ENCODE peak calls at places on chromosome 21, in six cellular contexts. H is cardiac muscle cell, A is A549, Z is spleen, R is HCT116, O is heart left ventricle. N is an unnamed sample.

GRCh38 chr21:29080454-29080930 is 7.0 kb upstream of the CCT8 start:
- DNase-seq in H (no peak), A (no peak), Z (peak; percentile 76), R (no peak), O (no peak), N (no peak)

GRCh38 chr21:40603774-40604173 is 243.2 kb downstream of the DSCAM start:
- DNase-seq in H (no peak), A (no peak), Z (no peak), R (no peak), O (no peak), N (no peak)

GRCh38 chr21:34881421-34881820 is 167.7 kb downstream of the RUNX1 start:
- DNase-seq in H (peak; percentile 61), A (no peak), Z (no peak), R (no peak), O (no peak), N (no peak)

GRCh38 chr21:33968082-33968997 is 52.7 kb upstream of the ATP5PO start:
- DNase-seq in H (peak; percentile 63), A (peak; percentile 38), Z (no peak), R (no peak), O (no peak), N (no peak)

GRCh38 chr21:46112731-46113215 is 14.9 kb downstream of the COL6A2 start:
- DNase-seq in H (no peak), A (no peak), Z (no peak), R (no peak), O (peak; percentile 15), N (peak; percentile 74)

GRCh38 chr21:46022551-46023107 is 41.1 kb downstream of the COL6A1 start:
- DNase-seq in H (no peak), A (no peak), Z (peak; percentile 63), R (no peak), O (no peak), N (no peak)

GRCh38 chr21:21003701-21004100 is 5.5 kb downstream of the NCAM2 start:
- DNase-seq in H (peak; percentile 57), A (peak; percentile 16), Z (no peak), R (peak; percentile 6), O (no peak), N (no peak)

GRCh38 chr21:32682696-32683474 is 44.9 kb downstream of the SYNJ1 start:
- DNase-seq in H (no peak), A (no peak), Z (no peak), R (no peak), O (no peak), N (no peak)

GRCh38 chr21:35206141-35207125 is 157.3 kb upstream of the RUNX1 start:
- DNase-seq in H (no peak), A (no peak), Z (no peak), R (no peak), O (peak; percentile 23), N (no peak)

GRCh38 chr21:8993284-8993942 is 1528.0 kb upstream of the TPTE start:
- DNase-seq in H (no peak), A (peak; percentile 94), Z (no peak), R (no peak), O (no peak), N (no peak)

GRCh38 chr21:29196021-29196663 is 65.7 kb downstream of the MAP3K7CL start:
- DNase-seq in H (peak; percentile 94), A (peak; percentile 89), Z (no peak), R (peak; percentile 77), O (peak; percentile 57), N (no peak)

GRCh38 chr21:31042080-31042464 is 3.8 kb upstream of the KRTAP19-8 start:
- DNase-seq in H (no peak), A (no peak), Z (no peak), R (no peak), O (no peak), N (no peak)

GRCh38 chr21:31278511-31279155 is 65.4 kb downstream of the TIAM1 start:
- DNase-seq in H (peak; percentile 60), A (no peak), Z (no peak), R (no peak), O (no peak), N (no peak)

GRCh38 chr21:33019885-33020557 is 5.7 kb upstream of the OLIG2 start:
- DNase-seq in H (no peak), A (no peak), Z (no peak), R (no peak), O (no peak), N (no peak)

GRCh38 chr21:33241846-33242245 is 12.1 kb downstream of the IFNAR2 start:
- DNase-seq in H (no peak), A (no peak), Z (no peak), R (no peak), O (no peak), N (no peak)

GRCh38 chr21:40043423-40043822 is 176.2 kb downstream of the PCP4 start:
- DNase-seq in H (no peak), A (no peak), Z (no peak), R (no peak), O (no peak), N (no peak)

GRCh38 chr21:22056904-22057303 is 1058.7 kb downstream of the NCAM2 start:
- DNase-seq in H (no peak), A (no peak), Z (no peak), R (no peak), O (no peak), N (no peak)

GRCh38 chr21:32806810-32807386 is 35.3 kb upstream of the PAXBP1 start:
- DNase-seq in H (peak; percentile 21), A (no peak), Z (no peak), R (no peak), O (no peak), N (no peak)

GRCh38 chr21:36709030-36709867 is 10.3 kb downstream of the SIM2 start:
- DNase-seq in H (no peak), A (no peak), Z (peak; percentile 54), R (no peak), O (peak; percentile 16), N (peak; percentile 76)

GRCh38 chr21:31735518-31735992 is 3.6 kb upstream of the SCAF4 start:
- DNase-seq in H (no peak), A (no peak), Z (no peak), R (no peak), O (no peak), N (no peak)

GRCh38 chr21:19340954-19341353 is 937.4 kb upstream of the TMPRSS15 start:
- DNase-seq in H (no peak), A (no peak), Z (no peak), R (no peak), O (no peak), N (no peak)

GRCh38 chr21:38997051-38997450 is 186.2 kb downstream of the PSMG1 start:
- DNase-seq in H (no peak), A (no peak), Z (no peak), R (no peak), O (no peak), N (no peak)

GRCh38 chr21:38997756-38998155 is 185.5 kb downstream of the PSMG1 start:
- DNase-seq in H (no peak), A (no peak), Z (no peak), R (no peak), O (no peak), N (no peak)

GRCh38 chr21:38999148-38999547 is 184.1 kb downstream of the PSMG1 start:
- DNase-seq in H (peak; percentile 30), A (no peak), Z (no peak), R (no peak), O (no peak), N (no peak)

GRCh38 chr21:39001341-39001740 is 181.9 kb downstream of the PSMG1 start:
- DNase-seq in H (no peak), A (no peak), Z (no peak), R (no peak), O (no peak), N (no peak)

GRCh38 chr21:39000496-39000895 is 182.8 kb downstream of the PSMG1 start:
- DNase-seq in H (peak; percentile 11), A (no peak), Z (no peak), R (no peak), O (no peak), N (no peak)
- H3K4me1 ChIP-seq in H (peaks cover 8% of the 10 kb centered on the region), A (no peaks in the 10 kb centered on the region), Z (peaks cover 77% of the 10 kb centered on the region), R (peaks cover 7% of the 10 kb centered on the region), O (peaks cover 27% of the 10 kb centered on the region), N (peaks cover 26% of the 10 kb centered on the region)

GRCh38 chr21:41929248-41929647 is 24.6 kb downstream of the C2CD2 start:
- DNase-seq in H (no peak), A (no peak), Z (peak; percentile 76), R (no peak), O (no peak), N (no peak)
- H3K4me1 ChIP-seq in H (peaks cover 7% of the 10 kb centered on the region), A (peaks cover 43% of the 10 kb centered on the region), Z (peaks cover 94% of the 10 kb centered on the region), R (peaks cover 41% of the 10 kb centered on the region), O (peaks cover 4% of the 10 kb centered on the region), N (peaks cover 56% of the 10 kb centered on the region)

GRCh38 chr21:15793547-15794235 is 63.9 kb downstream of the USP25 start:
- DNase-seq in H (peak; percentile 36), A (no peak), Z (no peak), R (no peak), O (no peak), N (no peak)
- H3K4me1 ChIP-seq in H (no peaks in the 10 kb centered on the region), A (peaks cover 37% of the 10 kb centered on the region), Z (peaks cover 17% of the 10 kb centered on the region), R (no peaks in the 10 kb centered on the region), O (no peaks in the 10 kb centered on the region), N (no peaks in the 10 kb centered on the region)

GRCh38 chr21:26001356-26001755 is 169.2 kb downstream of the APP start:
- DNase-seq in H (no peak), A (no peak), Z (no peak), R (no peak), O (no peak), N (no peak)
- H3K4me1 ChIP-seq in H (peaks cover 5% of the 10 kb centered on the region), A (no peaks in the 10 kb centered on the region), Z (no peaks in the 10 kb centered on the region), R (peaks cover 26% of the 10 kb centered on the region), O (no peaks in the 10 kb centered on the region), N (peaks cover 10% of the 10 kb centered on the region)

GRCh38 chr21:42426876-42427480 is 23.3 kb downstream of the UBASH3A start:
- DNase-seq in H (no peak), A (no peak), Z (peak; percentile 48), R (no peak), O (no peak), N (peak; percentile 52)
- H3K4me1 ChIP-seq in H (no peaks in the 10 kb centered on the region), A (no peaks in the 10 kb centered on the region), Z (peaks cover 43% of the 10 kb centered on the region), R (no peaks in the 10 kb centered on the region), O (no peaks in the 10 kb centered on the region), N (no peaks in the 10 kb centered on the region)

DNA sequence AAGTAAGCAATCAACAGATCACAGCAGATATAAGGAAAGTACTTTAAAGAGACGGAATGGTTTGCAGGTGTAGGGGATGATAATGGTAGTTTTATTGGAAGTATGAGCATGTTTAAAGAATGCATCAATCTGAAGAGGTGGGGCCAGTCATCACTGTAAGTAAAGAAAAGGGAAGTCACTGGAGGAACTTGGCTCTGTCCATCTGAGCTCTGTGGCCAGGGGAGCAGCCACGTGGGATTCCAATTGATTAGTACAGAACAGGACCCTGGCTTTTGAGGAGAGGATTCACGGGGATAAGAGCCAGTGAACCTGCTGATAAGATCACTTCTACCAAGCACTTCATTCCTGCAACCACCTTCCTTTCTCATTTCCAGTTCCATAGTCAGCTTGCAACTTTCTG is 116.1 kb upstream of the KCNJ6 start:
- DNase-seq in H (no peak), A (no peak), Z (no peak), R (no peak), O (no peak), N (no peak)
- H3K4me1 ChIP-seq in H (no peaks in the 10 kb centered on the region), A (peaks cover 12% of the 10 kb centered on the region), Z (no peaks in the 10 kb centered on the region), R (no peaks in the 10 kb centered on the region), O (no peaks in the 10 kb centered on the region), N (no peaks in the 10 kb centered on the region)

GRCh38 chr21:38820471-38821239 is 14.9 kb downstream of the ETS2 start:
- DNase-seq in H (no peak), A (no peak), Z (no peak), R (no peak), O (no peak), N (no peak)
- H3K4me1 ChIP-seq in H (no peaks in the 10 kb centered on the region), A (peaks cover 34% of the 10 kb centered on the region), Z (peaks cover 41% of the 10 kb centered on the region), R (peaks cover 37% of the 10 kb centered on the region), O (peaks cover 4% of the 10 kb centered on the region), N (peaks cover 32% of the 10 kb centered on the region)